ENCODE peak calls at places on chromosome 15, in seven cellular contexts. K is adrenal gland; U is effector memory CD4-positive, alpha-beta T cell; M is dorsolateral prefrontal cortex; E is uterus; N is Karpas-422; G is CD8-positive, alpha-beta T cell. X is an unnamed sample.

GRCh38 chr15:71282086-71282485 is 166.8 kb downstream of the THSD4 start:
- DNase-seq in K (no peak), U (no peak), M (no peak), E (peak; percentile 39), N (no peak), G (no peak), X (no peak)

GRCh38 chr15:63189955-63190691 is 717 bp downstream of the RAB8B start:
- DNase-seq in K (no peak), U (no peak), M (no peak), E (no peak), N (peak; percentile 57), G (no peak), X (no peak)

GRCh38 chr15:34791701-34792100 is 3.6 kb downstream of the ACTC1 start:
- DNase-seq in K (no peak), U (no peak), M (no peak), E (no peak), N (no peak), G (no peak), X (no peak)

GRCh38 chr15:65056868-65057548 is 10.8 kb downstream of the RASL12 start:
- DNase-seq in K (no peak), U (no peak), M (no peak), E (no peak), N (no peak), G (no peak), X (no peak)

GRCh38 chr15:96264801-96265515 is 65.5 kb upstream of the NR2F2 start:
- DNase-seq in K (no peak), U (no peak), M (no peak), E (no peak), N (no peak), G (no peak), X (no peak)

GRCh38 chr15:79172801-79173460 is 82.4 kb upstream of the RASGRF1 start:
- DNase-seq in K (peak; percentile 25), U (no peak), M (no peak), E (no peak), N (no peak), G (no peak), X (no peak)

GRCh38 chr15:75713338-75713895 is 769 bp upstream of the CSPG4 start:
- DNase-seq in K (no peak), U (no peak), M (no peak), E (peak; percentile 65), N (no peak), G (no peak), X (peak; percentile 61)

GRCh38 chr15:72554471-72555425 is 80.6 kb downstream of the ARIH1 start:
- DNase-seq in K (peak; percentile 34), U (peak; percentile 10), M (no peak), E (no peak), N (no peak), G (no peak), X (peak; percentile 6)

GRCh38 chr15:98941595-98942255 is 65.9 kb downstream of the PGPEP1L start:
- DNase-seq in K (no peak), U (no peak), M (no peak), E (no peak), N (no peak), G (no peak), X (no peak)

GRCh38 chr15:77224352-77224751 is 153.4 kb upstream of the TSPAN3 start:
- DNase-seq in K (no peak), U (no peak), M (no peak), E (no peak), N (no peak), G (no peak), X (no peak)

GRCh38 chr15:31004220-31004733 is 12.8 kb upstream of the MTMR10 start:
- DNase-seq in K (no peak), U (no peak), M (no peak), E (no peak), N (peak; percentile 63), G (no peak), X (no peak)

GRCh38 chr15:98684441-98684840 is 36.1 kb downstream of the IGF1R start:
- DNase-seq in K (no peak), U (no peak), M (no peak), E (no peak), N (no peak), G (no peak), X (peak; percentile 39)

GRCh38 chr15:96070636-96071035 is 259.9 kb upstream of the NR2F2 start:
- DNase-seq in K (no peak), U (no peak), M (no peak), E (no peak), N (no peak), G (no peak), X (peak; percentile 72)

GRCh38 chr15:41559489-41560177 is 621 bp downstream of the TYRO3 start:
- DNase-seq in K (no peak), U (no peak), M (no peak), E (peak; percentile 32), N (no peak), G (no peak), X (no peak)

GRCh38 chr15:66850078-66850991 is 148.3 kb downstream of the SMAD6 start:
- DNase-seq in K (peak; percentile 12), U (no peak), M (no peak), E (no peak), N (no peak), G (no peak), X (peak; percentile 54)

GRCh38 chr15:66803182-66803729 is 101.2 kb downstream of the SMAD6 start:
- DNase-seq in K (peak; percentile 88), U (no peak), M (no peak), E (peak; percentile 89), N (no peak), G (no peak), X (peak; percentile 100)

GRCh38 chr15:47356297-47356696 is 361.0 kb upstream of the SEMA6D start:
- DNase-seq in K (no peak), U (no peak), M (no peak), E (no peak), N (no peak), G (no peak), X (no peak)

GRCh38 chr15:61621146-61621545 is 392.0 kb upstream of the RORA start:
- DNase-seq in K (no peak), U (no peak), M (no peak), E (no peak), N (peak; percentile 62), G (no peak), X (peak; percentile 19)

GRCh38 chr15:90004671-90005070 is 3.5 kb downstream of the ZNF710 start:
- DNase-seq in K (no peak), U (no peak), M (no peak), E (no peak), N (no peak), G (no peak), X (peak; percentile 58)

GRCh38 chr15:63157891-63158431 is 684 bp upstream of the RPS27L start:
- DNase-seq in K (peak; percentile 62), U (no peak), M (no peak), E (peak; percentile 60), N (peak; percentile 71), G (peak; percentile 35), X (peak; percentile 72)

GRCh38 chr15:80789296-80789695 is 10.1 kb downstream of the CEMIP start:
- DNase-seq in K (no peak), U (no peak), M (no peak), E (no peak), N (no peak), G (no peak), X (no peak)

DNA sequence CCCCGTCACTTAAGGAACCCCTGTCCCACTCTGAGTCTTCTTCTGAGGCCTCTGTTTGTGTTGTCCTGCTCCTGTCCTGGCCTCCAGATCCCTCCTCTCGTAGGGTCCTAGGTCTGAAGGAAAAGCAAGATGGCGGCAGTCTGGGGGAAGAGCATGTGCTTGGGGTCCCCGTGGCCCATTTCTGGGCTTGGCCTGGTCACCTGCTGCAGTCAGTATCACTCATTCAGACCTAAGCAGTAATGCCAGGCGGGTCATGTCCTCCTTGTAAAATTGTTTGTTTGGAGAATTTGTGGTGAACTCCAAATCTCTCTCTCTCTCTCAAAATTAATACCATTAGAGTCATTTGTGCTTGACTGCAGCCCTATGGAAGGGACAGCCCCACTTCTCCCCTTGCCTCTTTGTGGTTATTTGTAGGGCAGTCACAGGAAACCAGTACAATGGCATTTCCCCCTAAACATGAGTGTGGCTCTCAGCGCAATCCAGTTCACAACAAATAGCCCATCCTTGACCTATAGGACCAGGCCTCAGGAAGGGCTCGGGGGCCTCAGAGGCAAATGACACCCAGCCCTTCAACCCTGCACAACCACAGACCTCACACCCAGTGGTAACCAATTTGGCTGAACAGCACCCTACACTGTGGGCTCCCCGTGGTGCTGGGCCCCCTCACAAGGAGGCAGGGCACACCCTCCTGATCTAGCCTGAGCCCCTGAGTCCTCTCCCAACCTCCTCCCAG is 173.5 kb downstream of the OR4M2 start:
- DNase-seq in K (no peak), U (no peak), M (no peak), E (no peak), N (no peak), G (peak; percentile 44), X (no peak)
- H3K27me3 ChIP-seq in K (no peaks in the 10 kb centered on the region), U (no peaks in the 10 kb centered on the region), M (peaks cover 17% of the 10 kb centered on the region), E (no peaks in the 10 kb centered on the region), N (no peaks in the 10 kb centered on the region), G (peaks cover 6% of the 10 kb centered on the region), X (no peaks in the 10 kb centered on the region)

GRCh38 chr15:83498374-83498773 is 51.2 kb downstream of the SH3GL3 start:
- DNase-seq in K (no peak), U (no peak), M (no peak), E (no peak), N (no peak), G (no peak), X (no peak)

GRCh38 chr15:83504365-83504764 is 57.2 kb downstream of the SH3GL3 start:
- DNase-seq in K (no peak), U (no peak), M (no peak), E (no peak), N (no peak), G (no peak), X (peak; percentile 33)

GRCh38 chr15:83503595-83504364 is 56.6 kb downstream of the SH3GL3 start:
- DNase-seq in K (no peak), U (no peak), M (no peak), E (no peak), N (no peak), G (no peak), X (no peak)

GRCh38 chr15:83499476-83499875 is 52.3 kb downstream of the SH3GL3 start:
- DNase-seq in K (no peak), U (no peak), M (no peak), E (no peak), N (no peak), G (no peak), X (no peak)

DNA sequence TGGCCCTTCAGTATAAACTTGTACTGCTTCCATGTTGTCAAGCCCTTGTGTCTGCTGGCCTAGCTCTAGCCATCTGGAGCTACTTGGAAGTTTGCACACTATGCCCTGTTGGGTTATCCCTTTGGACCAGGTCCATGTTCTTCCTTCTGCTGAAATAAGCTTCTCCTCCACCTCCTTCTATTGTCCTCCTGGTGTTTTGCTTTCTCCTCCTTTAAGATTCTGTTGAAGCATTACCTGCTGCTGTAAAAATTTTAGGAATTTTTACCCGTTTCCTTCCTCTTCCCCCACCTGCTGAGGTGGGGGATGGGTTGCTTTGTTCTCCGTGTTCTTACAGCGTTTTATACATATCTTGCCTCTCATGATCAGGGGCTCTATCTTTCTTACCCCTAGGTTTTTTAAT is 51.7 kb downstream of the SH3GL3 start:
- DNase-seq in K (no peak), U (no peak), M (no peak), E (no peak), N (no peak), G (no peak), X (no peak)
- H3K4me3 ChIP-seq in K (no peak overlapping the region), U (no peak overlapping the region), M (no peak overlapping the region), E (no peak overlapping the region), N (no peak overlapping the region), G (no peak overlapping the region), X (no peak overlapping the region)

GRCh38 chr15:40287968-40288367 is 5.1 kb upstream of the ANKRD63 start:
- DNase-seq in K (no peak), U (no peak), M (no peak), E (no peak), N (no peak), G (no peak), X (no peak)
- H3K27me3 ChIP-seq in K (peaks cover 11% of the 10 kb centered on the region), U (peaks cover 2% of the 10 kb centered on the region), M (peaks cover 9% of the 10 kb centered on the region), E (peaks cover 4% of the 10 kb centered on the region), N (no peaks in the 10 kb centered on the region), G (no peaks in the 10 kb centered on the region), X (no peaks in the 10 kb centered on the region)

GRCh38 chr15:50181206-50181982 is 602 bp upstream of the SLC27A2 start:
- DNase-seq in K (no peak), U (no peak), M (no peak), E (no peak), N (no peak), G (no peak), X (no peak)
- H3K4me3 ChIP-seq in K (no peak overlapping the region), U (peak overlapping the region; percentile 58), M (peak overlapping the region; percentile 59), E (no peak overlapping the region), N (no peak overlapping the region), G (no peak overlapping the region), X (peak overlapping the region; percentile 38)

X was measured in MG63.